ENCODE peak calls at places on chromosomes 13 and 19, in five cellular contexts. E is cardiac muscle cell, S is upper lobe of left lung, J is BE2C, T is BJ. I is an unnamed sample.
A peak's percentile ranks its signal among the peaks of the same experiment; 100 is the strongest.

GRCh38 chr13:74132152-74132767 is 1.9 kb downstream of the KLF12 start:
- DNase-seq in E (peak; percentile 20), S (no peak), J (no peak), T (no peak), I (peak; percentile 52)

GRCh38 chr19:14550201-14550754 is 20.9 kb downstream of the TECR start:
- DNase-seq in E (peak; percentile 11), S (no peak), J (peak; percentile 45), T (no peak), I (peak; percentile 72)

GRCh38 chr13:80072231-80072630 is 268.7 kb downstream of the SPRY2 start:
- DNase-seq in E (no peak), S (no peak), J (no peak), T (no peak), I (no peak)

GRCh38 chr19:15138427-15138826 is 31.2 kb downstream of the SYDE1 start:
- DNase-seq in E (no peak), S (no peak), J (no peak), T (no peak), I (no peak)

GRCh38 chr19:51439021-51439465 is 19.2 kb downstream of the SIGLEC8 start:
- DNase-seq in E (peak; percentile 26), S (no peak), J (no peak), T (no peak), I (peak; percentile 2)

GRCh38 chr13:107834717-107835116 is 380.6 kb downstream of the LIG4 start:
- DNase-seq in E (peak; percentile 11), S (no peak), J (no peak), T (no peak), I (no peak)

GRCh38 chr13:66859934-66860867 is 369.9 kb downstream of the PCDH9 start:
- DNase-seq in E (no peak), S (no peak), J (no peak), T (no peak), I (no peak)

GRCh38 chr13:112207124-112207523 is 140.2 kb downstream of the SOX1 start:
- DNase-seq in E (no peak), S (no peak), J (no peak), T (no peak), I (no peak)

GRCh38 chr13:27264181-27264580 is 6.4 kb upstream of the RASL11A start:
- DNase-seq in E (peak; percentile 74), S (no peak), J (peak; percentile 49), T (peak; percentile 68), I (no peak)

GRCh38 chr19:37929512-37929911 is 22.5 kb downstream of the SIPA1L3 start:
- DNase-seq in E (no peak), S (no peak), J (no peak), T (no peak), I (no peak)

GRCh38 chr19:11530432-11530831 is 1.5 kb upstream of the ECSIT start:
- DNase-seq in E (peak; percentile 90), S (peak; percentile 77), J (peak; percentile 96), T (no peak), I (peak; percentile 76)

GRCh38 chr19:55373993-55374757 is 2.5 kb upstream of the TMEM190 start:
- DNase-seq in E (peak; percentile 50), S (peak; percentile 84), J (no peak), T (no peak), I (no peak)
- H3K4me3 ChIP-seq in E (no peak overlapping the region), S (no peak overlapping the region), J (no peak overlapping the region), T (no peak overlapping the region), I (no peak overlapping the region)

GRCh38 chr19:47028372-47028672 is 8.7 kb downstream of the NPAS1 start:
- DNase-seq in E (no peak), S (no peak), J (peak; percentile 48), T (no peak), I (no peak)
- H3K27me3 ChIP-seq in E (peaks cover 33% of the 10 kb centered on the region), S (peaks cover 22% of the 10 kb centered on the region), J (peaks cover 53% of the 10 kb centered on the region), T (peaks cover 7% of the 10 kb centered on the region), I (peaks cover 13% of the 10 kb centered on the region)

DNA sequence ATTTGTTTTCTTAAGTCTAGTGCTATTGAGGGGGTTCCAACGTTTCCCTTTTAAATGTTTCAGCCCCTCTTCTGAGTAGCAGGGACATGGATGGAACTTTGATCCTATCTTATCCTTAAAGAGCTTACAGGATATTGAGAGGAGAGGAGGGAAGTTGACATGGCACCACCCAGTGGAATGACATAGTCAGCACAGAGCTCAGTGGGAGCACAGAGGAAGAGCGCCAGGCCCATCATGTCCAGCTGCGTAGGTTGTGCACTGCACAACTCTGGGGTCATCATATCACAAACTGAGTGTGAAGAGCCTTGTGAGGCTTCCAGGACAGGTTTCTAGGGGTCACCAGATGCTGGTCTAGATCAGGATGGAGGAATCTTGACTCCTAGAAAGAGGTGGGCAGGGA is 4.6 kb upstream of the CDC42EP5 start:
- DNase-seq in E (no peak), S (no peak), J (no peak), T (no peak), I (no peak)
- TF ChIP-seq CTCF in E (no peak), S (no peak), J (peak; percentile 27), T (peak; percentile 6), I (no peak)

GRCh38 chr13:30113531-30113930 is 193.8 kb downstream of the KATNAL1 start:
- DNase-seq in E (no peak), S (no peak), J (no peak), T (no peak), I (no peak)

GRCh38 chr13:30113983-30114491 is 193.3 kb downstream of the KATNAL1 start:
- DNase-seq in E (no peak), S (no peak), J (no peak), T (no peak), I (peak; percentile 13)

GRCh38 chr13:30115257-30115600 is 192.1 kb downstream of the KATNAL1 start:
- DNase-seq in E (no peak), S (no peak), J (no peak), T (no peak), I (no peak)

GRCh38 chr13:30116379-30116778 is 191.0 kb downstream of the KATNAL1 start:
- DNase-seq in E (no peak), S (no peak), J (no peak), T (no peak), I (no peak)

DNA sequence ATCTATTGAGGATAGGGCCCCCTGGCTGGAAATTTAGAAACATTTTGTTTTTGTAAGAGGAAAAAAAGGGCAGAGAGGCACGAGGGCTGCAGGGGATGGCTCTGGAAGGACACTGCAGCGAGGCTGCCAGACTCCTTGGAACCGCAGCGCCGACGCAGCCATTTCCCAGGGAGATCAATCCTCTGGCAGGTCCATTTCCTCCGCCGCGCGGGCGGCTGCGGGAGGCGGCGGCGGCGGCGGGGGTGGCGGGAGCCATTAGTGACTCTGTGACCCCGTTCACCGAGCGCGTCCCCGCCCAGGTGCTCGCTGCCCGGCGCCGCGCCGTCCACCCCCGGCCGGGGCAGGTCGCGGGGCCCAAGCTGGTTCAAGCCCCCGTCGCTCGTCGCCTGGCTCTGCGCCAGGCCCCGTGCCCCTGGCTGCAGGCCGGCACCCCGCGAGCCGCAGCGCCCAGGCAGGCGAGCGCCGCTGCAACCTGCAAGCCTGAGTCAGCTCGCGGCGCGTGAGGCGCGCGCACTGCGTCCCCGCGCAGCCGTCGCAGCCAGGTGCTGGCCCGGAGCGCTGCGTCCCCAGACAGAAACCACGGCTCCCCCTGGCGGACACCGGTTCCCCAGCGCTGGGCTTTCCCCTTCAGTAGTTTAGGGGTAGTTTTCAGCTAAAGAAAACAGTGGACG is 192.6 kb downstream of the KATNAL1 start:
- DNase-seq in E (peak; percentile 82), S (peak; percentile 97), J (peak; percentile 93), T (no peak), I (peak; percentile 77)
- H3K4me3 ChIP-seq in E (peak overlapping the region; percentile 55), S (peak overlapping the region; percentile 69), J (peak overlapping the region; percentile 53), T (peak overlapping the region; percentile 43), I (peak overlapping the region; percentile 44)

GRCh38 chr13:30058429-30058828 is 208.0 kb upstream of the UBL3 start:
- DNase-seq in E (no peak), S (no peak), J (no peak), T (no peak), I (no peak)

GRCh38 chr13:30052127-30052526 is 201.7 kb upstream of the UBL3 start:
- DNase-seq in E (peak; percentile 20), S (no peak), J (no peak), T (no peak), I (no peak)

GRCh38 chr13:30049692-30050091 is 199.3 kb upstream of the UBL3 start:
- DNase-seq in E (no peak), S (no peak), J (no peak), T (no peak), I (peak; percentile 73)

GRCh38 chr13:30051531-30052060 is 201.2 kb upstream of the UBL3 start:
- DNase-seq in E (no peak), S (no peak), J (no peak), T (no peak), I (peak; percentile 5)

GRCh38 chr13:30053904-30054303 is 203.5 kb upstream of the UBL3 start:
- DNase-seq in E (no peak), S (no peak), J (no peak), T (no peak), I (no peak)
- H3K27me3 ChIP-seq in E (no peaks in the 10 kb centered on the region), S (no peaks in the 10 kb centered on the region), J (no peaks in the 10 kb centered on the region), T (no peaks in the 10 kb centered on the region), I (no peaks in the 10 kb centered on the region)

DNA sequence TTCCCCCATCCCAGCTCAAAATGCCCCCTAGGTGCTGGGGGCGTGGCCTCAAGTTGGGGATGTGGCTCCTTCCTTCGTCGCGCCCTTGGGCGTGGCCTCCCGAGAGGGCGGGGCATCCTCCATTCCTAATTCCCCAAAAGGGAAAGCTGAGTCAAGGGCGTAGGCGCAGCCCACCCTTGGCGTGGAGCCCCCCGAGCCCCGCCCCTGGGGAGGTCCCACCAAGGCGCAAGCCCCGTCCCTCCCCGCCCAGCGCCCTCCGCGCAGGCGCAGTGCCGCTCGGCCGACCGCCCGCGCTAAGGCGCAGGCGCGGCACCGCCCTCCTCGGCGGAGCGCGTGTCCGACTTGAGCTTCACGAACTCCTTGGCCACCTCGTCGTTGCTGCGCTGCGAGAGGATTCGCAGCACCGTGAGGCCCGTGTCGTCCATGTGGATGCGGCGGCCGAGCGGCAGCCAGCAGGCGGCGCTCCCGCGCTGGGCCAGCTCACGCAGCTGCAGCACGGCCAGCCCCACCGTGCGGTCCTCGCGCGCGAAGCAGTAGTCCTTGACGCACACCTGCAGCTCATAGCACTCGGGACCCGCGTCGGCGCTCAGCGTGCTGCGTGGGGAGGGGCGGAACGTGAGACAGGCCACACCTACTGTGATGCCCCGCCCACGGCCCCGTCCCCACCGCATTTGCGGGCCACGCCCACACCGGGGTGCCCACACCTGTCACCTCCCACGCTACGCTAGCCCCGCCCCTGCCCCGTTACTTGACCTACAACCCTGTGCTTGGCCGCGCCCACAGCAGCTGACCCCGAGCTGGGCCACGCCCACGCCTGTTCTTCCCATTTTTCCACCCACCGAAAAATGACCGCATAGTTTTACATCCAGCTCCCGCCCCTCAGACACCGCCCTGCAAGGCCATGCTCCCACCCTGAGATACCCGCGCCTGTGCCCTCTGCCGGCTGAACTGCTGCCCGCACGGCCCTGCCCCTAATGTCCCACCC is 50.6 kb downstream of the COLGALT1 start:
- DNase-seq in E (peak; percentile 83), S (peak; percentile 94), J (peak; percentile 83), T (peak; percentile 29), I (peak; percentile 53)
- TF ChIP-seq CTCF in E (peak; percentile 61), S (peak; percentile 84), J (peak; percentile 54), T (no peak), I (peak; percentile 67)

GRCh38 chr19:47446534-47447469 is 24.9 kb downstream of the SLC8A2 start:
- DNase-seq in E (peak; percentile 27), S (peak; percentile 82), J (peak; percentile 93), T (no peak), I (peak; percentile 55)

GRCh38 chr19:47450478-47450877 is 21.2 kb downstream of the SLC8A2 start:
- DNase-seq in E (no peak), S (no peak), J (no peak), T (no peak), I (no peak)

GRCh38 chr19:47445937-47446402 is 25.7 kb downstream of the SLC8A2 start:
- DNase-seq in E (peak; percentile 58), S (peak; percentile 84), J (peak; percentile 85), T (no peak), I (no peak)

GRCh38 chr19:47447470-47448359 is 24.0 kb downstream of the SLC8A2 start:
- DNase-seq in E (peak; percentile 48), S (peak; percentile 89), J (peak; percentile 99), T (no peak), I (peak; percentile 50)

GRCh38 chr19:47448360-47448727 is 23.3 kb downstream of the SLC8A2 start:
- DNase-seq in E (no peak), S (no peak), J (no peak), T (no peak), I (no peak)
- H3K4me3 ChIP-seq in E (no peak overlapping the region), S (no peak overlapping the region), J (no peak overlapping the region), T (no peak overlapping the region), I (no peak overlapping the region)

I was measured in bronchial epithelial cell.